ENCODE peak calls at places on chromosomes 7 and 10, in eight cellular contexts. D, U, G, J, I, X, Z and O are unnamed samples.

GRCh38 chr7:26704786-26705185 is 159.6 kb downstream of the SKAP2 start:
- DNase-seq in U (no peak), D (no peak), Z (no peak), G (no peak), X (no peak), J (no peak), I (no peak), O (no peak)

GRCh38 chr7:116652793-116653192 is 19.2 kb upstream of the MET start:
- DNase-seq in G (no peak), Z (peak), I (no peak), J (no peak), D (no peak), U (no peak), X (peak), O (no peak)

GRCh38 chr10:110556296-110556695 is 11.2 kb upstream of the SMC3 start:
- DNase-seq in Z (no peak), X (no peak), D (no peak), U (no peak), J (no peak), G (no peak), I (no peak), O (no peak)

GRCh38 chr7:55241958-55242357 is 123.2 kb upstream of the LANCL2 start:
- DNase-seq in G (no peak), Z (no peak), J (no peak), X (no peak), D (no peak), U (no peak), I (no peak), O (no peak)

GRCh38 chr7:112162161-112163020 is 43.8 kb downstream of the DOCK4 start:
- DNase-seq in I (no peak), G (peak), X (peak), D (peak), J (no peak), Z (peak), U (peak), O (no peak)

GRCh38 chr10:97406064-97406463 is 4.9 kb upstream of the RRP12 start:
- DNase-seq in J (no peak), Z (no peak), G (no peak), X (no peak), U (no peak), D (no peak), I (no peak), O (no peak)

GRCh38 chr7:106770191-106770590 is 94.9 kb upstream of the PIK3CG start:
- DNase-seq in U (no peak), X (peak), G (no peak), I (no peak), J (no peak), D (no peak), Z (peak), O (no peak)

GRCh38 chr10:124587811-124588211 is 126.2 kb downstream of the LHPP start:
- DNase-seq in Z (no peak), J (no peak), D (no peak), X (no peak), I (no peak), G (no peak), U (no peak), O (no peak)

GRCh38 chr10:62183442-62183841 is 85.2 kb downstream of the RTKN2 start:
- DNase-seq in D (no peak), J (no peak), Z (peak), U (no peak), I (peak), G (no peak), X (no peak), O (peak)

GRCh38 chr10:62050941-62051433 is 149.5 kb downstream of the ARID5B start:
- DNase-seq in X (peak), Z (peak), U (no peak), J (peak), D (no peak), G (peak), I (peak), O (peak)

GRCh38 chr10:30422296-30422695 is 11.7 kb upstream of the MAP3K8 start:
- DNase-seq in U (no peak), I (no peak), G (no peak), X (no peak), J (no peak), D (no peak), Z (no peak), O (no peak)

GRCh38 chr7:31410265-31410664 is 69.7 kb upstream of the NEUROD6 start:
- DNase-seq in I (no peak), Z (peak), G (no peak), U (no peak), D (no peak), X (no peak), J (no peak), O (no peak)

GRCh38 chr10:125707852-125708468 is 11.5 kb upstream of the EDRF1 start:
- DNase-seq in I (no peak), J (no peak), U (no peak), Z (peak), X (no peak), G (no peak), D (no peak), O (no peak)

GRCh38 chr10:80924063-80924952 is 386.6 kb downstream of the SH2D4B start:
- DNase-seq in D (peak), G (peak), J (no peak), I (no peak), X (peak), U (peak), Z (peak), O (peak)

GRCh38 chr7:85750454-85750949 is 563.6 kb upstream of the SEMA3D start:
- DNase-seq in G (peak), X (peak), Z (peak), J (no peak), U (peak), D (peak), I (no peak), O (peak)

GRCh38 chr10:87585565-87586514 is 73.8 kb upstream of the PAPSS2 start:
- DNase-seq in U (no peak), J (no peak), I (no peak), Z (peak), G (no peak), D (no peak), X (peak), O (no peak)

GRCh38 chr7:54906963-54907362 is 111.9 kb upstream of the EGFR start:
- DNase-seq in U (no peak), I (no peak), Z (no peak), G (no peak), J (no peak), D (no peak), X (no peak), O (no peak)

GRCh38 chr10:132562177-132562915 is 24.8 kb downstream of the INPP5A start:
- DNase-seq in X (no peak), Z (no peak), J (no peak), G (no peak), U (no peak), D (no peak), I (no peak), O (no peak)

GRCh38 chr10:45308707-45309106 is 6.7 kb downstream of the OR13A1 start:
- DNase-seq in G (peak), D (no peak), J (no peak), X (no peak), U (no peak), Z (peak), I (no peak), O (no peak)
- TF ChIP-seq CTCF in G (peak), D (peak), J (no peak), X (no peak), U (no peak), Z (peak), I (no peak), O (peak)

DNA sequence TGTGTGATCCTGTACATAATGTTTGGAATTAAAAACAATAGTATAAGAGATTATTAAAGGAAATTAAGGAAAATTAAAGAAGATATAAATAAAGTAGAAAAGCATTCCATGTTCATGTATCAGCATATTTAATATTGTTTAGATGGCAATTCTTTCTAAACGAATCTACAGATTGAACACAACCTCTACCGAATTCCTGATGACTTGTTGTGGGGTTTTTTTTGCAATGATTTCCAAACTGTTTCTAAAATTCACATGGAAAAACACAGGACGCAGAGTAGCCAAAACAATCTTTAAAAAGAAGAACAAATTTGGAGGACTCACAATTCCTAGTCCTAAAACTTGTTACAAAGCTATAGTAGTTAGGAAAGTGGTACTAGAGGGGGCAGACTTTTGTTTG is 573.4 kb upstream of the IGFBP3 start:
- DNase-seq in Z (no peak), X (no peak), G (no peak), I (no peak), J (no peak), D (no peak), U (no peak), O (no peak)
- TF ChIP-seq CTCF in Z (no peak), X (no peak), G (no peak), I (no peak), J (no peak), D (no peak), U (no peak), O (no peak)

GRCh38 chr7:128954830-128955797 is 17.4 kb downstream of the IRF5 start:
- DNase-seq in G (peak), J (no peak), U (no peak), X (peak), D (no peak), I (no peak), Z (peak), O (no peak)
- TF ChIP-seq CTCF in G (peak), J (no peak), U (no peak), X (no peak), D (no peak), I (no peak), Z (no peak), O (no peak)

GRCh38 chr7:135578569-135578968 is 20.9 kb downstream of the NUP205 start:
- DNase-seq in J (no peak), Z (no peak), X (no peak), D (no peak), U (no peak), G (no peak), I (no peak), O (no peak)
- TF ChIP-seq CTCF in J (no peak), Z (no peak), X (no peak), D (no peak), U (no peak), G (no peak), I (no peak), O (no peak)

GRCh38 chr7:2209146-2209960 is 23.4 kb downstream of the MAD1L1 start:
- DNase-seq in G (peak), I (peak), D (peak), Z (peak), J (peak), U (peak), X (peak), O (peak)
- TF ChIP-seq CTCF in G (peak), I (peak), D (peak), Z (peak), J (no peak), U (peak), X (peak), O (peak)

DNA sequence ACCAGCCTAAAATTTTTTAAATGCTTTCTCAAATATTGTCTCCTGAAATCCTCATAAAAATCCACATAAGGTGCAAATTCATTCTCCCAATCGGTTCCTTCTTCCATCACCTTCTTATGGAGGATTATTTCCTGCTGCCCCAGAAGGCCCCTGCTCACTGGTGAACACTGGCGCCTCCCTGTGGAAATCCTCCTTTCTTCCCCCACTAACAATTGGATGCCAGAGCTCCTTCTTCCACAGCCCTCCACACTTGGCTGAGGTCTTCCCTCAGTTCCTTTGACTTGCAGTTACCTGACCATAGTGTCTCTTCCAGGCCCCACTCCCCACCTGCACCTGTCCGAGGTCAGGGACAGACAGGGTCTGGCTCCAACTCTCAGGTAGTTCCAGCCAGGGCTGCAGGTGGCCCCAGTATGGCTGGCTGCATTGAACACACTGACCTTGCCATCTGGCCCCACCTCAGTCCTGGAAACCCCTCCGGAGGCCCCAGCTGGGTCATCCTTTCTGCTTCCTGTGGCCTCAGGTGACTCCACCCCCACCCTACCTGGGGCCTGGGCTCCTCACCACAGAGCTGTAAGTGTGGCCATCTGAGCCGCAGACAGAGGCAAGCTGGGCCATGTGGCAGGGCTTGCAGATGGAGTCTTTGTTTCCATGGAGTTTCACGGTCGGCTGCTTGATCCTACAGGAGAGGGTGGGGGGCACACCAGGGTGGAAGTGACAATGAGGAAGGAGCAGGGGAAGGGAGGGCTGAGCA is 18.4 kb downstream of the SPOCK2 start:
- DNase-seq in J (no peak), Z (no peak), D (peak), U (no peak), G (peak), I (no peak), X (no peak), O (no peak)
- TF ChIP-seq CTCF in J (peak), Z (peak), D (no peak), U (peak), G (peak), I (no peak), X (peak), O (peak)

GRCh38 chr10:72334196-72334831 is 20.4 kb downstream of the DNAJB12 start:
- DNase-seq in J (no peak), X (peak), U (peak), Z (no peak), I (no peak), G (peak), D (peak), O (no peak)

GRCh38 chr10:72336259-72337038 is 18.3 kb downstream of the DNAJB12 start:
- DNase-seq in U (no peak), D (no peak), I (no peak), X (no peak), Z (no peak), G (no peak), J (no peak), O (no peak)

GRCh38 chr10:72335394-72336258 is 19.1 kb downstream of the DNAJB12 start:
- DNase-seq in U (no peak), G (no peak), X (peak), J (peak), Z (no peak), I (no peak), D (no peak), O (peak)

GRCh38 chr10:72333111-72334012 is 21.4 kb downstream of the DNAJB12 start:
- DNase-seq in I (no peak), J (no peak), D (no peak), X (no peak), Z (no peak), U (no peak), G (no peak), O (no peak)

DNA sequence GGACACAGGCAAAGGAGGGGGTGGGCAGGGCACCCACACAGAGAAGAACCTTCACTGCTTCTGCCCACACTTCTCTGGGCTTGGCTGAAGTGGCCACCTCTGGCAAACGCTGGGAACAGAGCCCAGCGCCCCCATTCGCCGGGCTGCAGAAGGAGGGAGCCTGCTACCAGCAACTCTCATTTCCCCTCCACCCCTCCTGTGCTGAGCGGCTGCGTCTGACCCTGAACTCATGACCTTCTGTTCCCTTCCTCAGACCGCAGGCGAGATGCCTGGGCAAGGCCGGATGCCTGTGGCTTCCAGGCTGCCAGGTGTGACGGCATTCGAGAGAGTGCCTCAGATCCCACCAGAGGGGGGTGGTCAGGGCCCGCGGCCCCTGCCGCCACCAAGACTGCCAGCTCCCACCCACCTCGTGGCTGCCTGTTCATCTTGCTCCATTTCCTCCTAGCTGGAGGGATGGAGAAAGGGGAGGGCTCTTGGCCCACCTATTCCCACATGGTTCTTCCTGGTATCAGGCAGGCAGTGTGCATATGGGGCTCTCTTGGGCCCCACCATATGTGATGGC is 19.8 kb downstream of the DNAJB12 start:
- DNase-seq in J (peak), X (peak), D (no peak), U (no peak), G (peak), I (peak), Z (no peak), O (peak)
- TF ChIP-seq CTCF in J (no peak), X (peak), D (no peak), U (no peak), G (no peak), I (no peak), Z (no peak), O (peak)

DNA sequence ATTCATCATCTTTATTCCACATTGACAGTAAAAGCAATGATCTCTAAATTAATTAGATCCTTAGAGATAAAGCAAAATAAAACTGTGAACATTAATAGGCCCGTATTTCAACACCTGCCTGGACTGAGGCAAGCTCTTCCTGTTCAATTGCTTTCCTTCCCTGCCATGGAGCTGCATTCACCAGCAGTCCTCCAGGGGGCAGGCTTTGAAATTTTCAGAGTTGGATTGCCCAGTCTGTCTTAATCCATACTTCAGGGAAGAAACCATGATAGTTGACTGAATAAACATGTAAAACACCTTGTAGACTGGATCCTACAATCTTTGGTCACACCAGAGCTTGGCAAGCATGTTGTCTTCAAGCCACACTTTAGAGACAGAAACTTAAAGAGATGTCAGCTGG is 936.6 kb downstream of the NRG3 start:
- DNase-seq in X (peak), U (peak), G (peak), I (no peak), J (no peak), D (peak), Z (no peak), O (no peak)
- TF ChIP-seq CTCF in X (peak), U (peak), G (peak), I (no peak), J (no peak), D (peak), Z (peak), O (peak)

GRCh38 chr7:105591522-105591921 is 10.2 kb upstream of the EFCAB10 start:
- DNase-seq in X (no peak), J (no peak), U (no peak), Z (no peak), D (no peak), I (no peak), G (no peak), O (no peak)

GRCh38 chr7:105589221-105590077 is 8.2 kb upstream of the EFCAB10 start:
- DNase-seq in U (peak), J (peak), I (peak), D (peak), G (peak), X (peak), Z (peak), O (peak)

GRCh38 chr7:105590793-105591192 is 9.5 kb upstream of the EFCAB10 start:
- DNase-seq in D (no peak), U (no peak), Z (no peak), G (no peak), J (no peak), X (no peak), I (no peak), O (no peak)

GRCh38 chr7:105596866-105597265 is 15.6 kb upstream of the EFCAB10 start:
- DNase-seq in J (no peak), I (no peak), U (no peak), Z (no peak), D (no peak), X (no peak), G (peak), O (no peak)

DNA sequence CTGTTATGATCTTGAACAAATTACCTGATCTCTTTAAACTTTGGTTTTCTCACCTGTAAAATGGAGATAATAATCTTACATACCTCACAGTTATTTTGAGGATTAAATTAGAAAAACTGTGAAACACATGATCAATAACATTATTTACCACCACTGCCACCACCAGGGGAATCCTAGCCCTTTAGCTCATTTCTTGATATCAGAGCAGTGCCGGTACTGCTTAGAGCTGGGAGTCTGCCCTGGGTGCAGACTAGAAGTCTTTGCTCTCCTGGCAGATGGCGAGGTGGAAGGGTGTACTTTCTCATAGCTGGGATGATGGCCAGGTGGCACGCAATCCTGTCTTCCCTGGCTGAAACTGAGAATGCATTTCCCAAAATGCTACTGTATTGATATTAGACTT is 12.7 kb upstream of the EFCAB10 start:
- DNase-seq in I (no peak), U (no peak), J (no peak), D (no peak), G (peak), Z (peak), X (no peak), O (no peak)
- TF ChIP-seq CTCF in I (no peak), U (no peak), J (no peak), D (no peak), G (peak), Z (peak), X (no peak), O (no peak)

GRCh38 chr10:784377-784758 is 94.9 kb upstream of the DIP2C start:
- DNase-seq in U (peak), Z (no peak), X (no peak), I (no peak), G (peak), J (no peak), D (no peak), O (no peak)
- TF ChIP-seq CTCF in U (peak), Z (no peak), X (no peak), I (no peak), G (no peak), J (no peak), D (no peak), O (no peak)